ENCODE peak calls at places on chromosomes 11 and 22, in eight cellular contexts. K is H1, W is breast epithelium, N is heart right ventricle, Z is dorsolateral prefrontal cortex, M is Peyer's patch, O is right cardiac atrium, Y is aorta. V is an unnamed sample.

GRCh38 chr11:79054636-79055035 is 386.2 kb downstream of the TENM4 start:
- DNase-seq in K (no peak), W (no peak), N (no peak), Z (no peak), M (no peak), O (no peak), Y (no peak), V (no peak)

GRCh38 chr11:121023848-121024751 is at the start of gene TBCEL:
- DNase-seq in K (peak), W (peak), N (peak), Z (peak), M (peak), O (peak), Y (peak), V (peak)

GRCh38 chr22:26445577-26446275 is 16.7 kb downstream of the ASPHD2 start:
- DNase-seq in K (no peak), W (no peak), N (no peak), Z (no peak), M (no peak), O (no peak), Y (no peak), V (no peak)

GRCh38 chr11:59178401-59178800 is 6.5 kb downstream of the DTX4 start:
- DNase-seq in K (no peak), W (no peak), N (no peak), Z (no peak), M (no peak), O (no peak), Y (no peak), V (no peak)

GRCh38 chr11:35009191-35009940 is 92.9 kb downstream of the PDHX start:
- DNase-seq in K (no peak), W (no peak), N (no peak), Z (no peak), M (no peak), O (no peak), Y (no peak), V (no peak)

GRCh38 chr11:76627541-76628082 is 42.9 kb downstream of the LRRC32 start:
- DNase-seq in K (no peak), W (no peak), N (no peak), Z (peak), M (no peak), O (no peak), Y (no peak), V (no peak)

GRCh38 chr22:44337658-44338004 is 24.9 kb upstream of the SHISAL1 start:
- DNase-seq in K (no peak), W (no peak), N (peak), Z (peak), M (no peak), O (peak), Y (peak), V (no peak)

GRCh38 chr11:117713676-117714075 is 83.3 kb downstream of the DSCAML1 start:
- DNase-seq in K (no peak), W (no peak), N (no peak), Z (no peak), M (no peak), O (no peak), Y (no peak), V (no peak)

GRCh38 chr11:46659908-46660307 is 40.5 kb downstream of the ARHGAP1 start:
- DNase-seq in K (no peak), W (no peak), N (no peak), Z (no peak), M (no peak), O (peak), Y (no peak), V (no peak)

GRCh38 chr22:48973694-48974041 is 854.0 kb downstream of the BRD1 start:
- DNase-seq in K (peak), W (no peak), N (no peak), Z (no peak), M (no peak), O (no peak), Y (no peak), V (no peak)

GRCh38 chr11:109422755-109423113 is 744 bp downstream of the C11orf87 start:
- DNase-seq in K (no peak), W (no peak), N (no peak), Z (no peak), M (no peak), O (no peak), Y (no peak), V (no peak)

GRCh38 chr22:45007247-45007945 is 2.4 kb downstream of the PHF21B start:
- DNase-seq in K (peak), W (no peak), N (peak), Z (peak), M (no peak), O (peak), Y (no peak), V (no peak)

GRCh38 chr11:69259072-69259471 is 34.9 kb upstream of the MYEOV start:
- DNase-seq in K (no peak), W (no peak), N (no peak), Z (no peak), M (no peak), O (no peak), Y (no peak), V (no peak)

GRCh38 chr11:70068950-70069349 is 9.2 kb upstream of the ANO1 start:
- DNase-seq in K (peak), W (peak), N (no peak), Z (no peak), M (no peak), O (no peak), Y (no peak), V (no peak)

GRCh38 chr11:43366597-43367121 is 7.9 kb downstream of the TTC17 start:
- DNase-seq in K (no peak), W (no peak), N (no peak), Z (no peak), M (no peak), O (no peak), Y (no peak), V (no peak)

GRCh38 chr22:37306494-37306829 is 24.2 kb downstream of the CYTH4 start:
- DNase-seq in K (no peak), W (no peak), N (no peak), Z (no peak), M (no peak), O (no peak), Y (no peak), V (no peak)
- H3K27ac ChIP-seq in K (no peak), W (peak), N (peak), Z (no peak), M (peak), O (peak), Y (no peak), V (no peak)

GRCh38 chr22:23214398-23214797 is 34.1 kb downstream of the BCR start:
- DNase-seq in K (no peak), W (no peak), N (no peak), Z (peak), M (no peak), O (no peak), Y (peak), V (no peak)

GRCh38 chr22:23213031-23213555 is 32.8 kb downstream of the BCR start:
- DNase-seq in K (no peak), W (no peak), N (no peak), Z (peak), M (no peak), O (no peak), Y (peak), V (no peak)

GRCh38 chr22:23212061-23213030 is 32.0 kb downstream of the BCR start:
- DNase-seq in K (no peak), W (no peak), N (no peak), Z (peak), M (no peak), O (no peak), Y (peak), V (no peak)

GRCh38 chr22:23215294-23216204 is 35.2 kb downstream of the BCR start:
- DNase-seq in K (no peak), W (no peak), N (no peak), Z (peak), M (no peak), O (no peak), Y (peak), V (no peak)

GRCh38 chr22:23213581-23214341 is 33.5 kb downstream of the BCR start:
- DNase-seq in K (no peak), W (no peak), N (no peak), Z (no peak), M (no peak), O (no peak), Y (peak), V (no peak)
- H3K27ac ChIP-seq in K (no peak), W (no peak), N (peak), Z (no peak), M (no peak), O (no peak), Y (no peak), V (no peak)

GRCh38 chr11:26762089-26762488 is 40.2 kb upstream of the SLC5A12 start:
- DNase-seq in K (no peak), W (no peak), N (no peak), Z (no peak), M (no peak), O (no peak), Y (no peak), V (no peak)
- H3K27ac ChIP-seq in K (no peak), W (no peak), N (no peak), Z (no peak), M (no peak), O (no peak), Y (no peak), V (no peak)

GRCh38 chr22:34429314-34429713 is 509.0 kb upstream of the LARGE1 start:
- DNase-seq in K (no peak), W (no peak), N (no peak), Z (no peak), M (no peak), O (no peak), Y (no peak), V (no peak)

GRCh38 chr22:34427436-34427835 is 507.2 kb upstream of the LARGE1 start:
- DNase-seq in K (no peak), W (no peak), N (no peak), Z (no peak), M (no peak), O (no peak), Y (no peak), V (no peak)

GRCh38 chr22:34430386-34430785 is 510.1 kb upstream of the LARGE1 start:
- DNase-seq in K (no peak), W (no peak), N (no peak), Z (no peak), M (no peak), O (no peak), Y (no peak), V (no peak)

GRCh38 chr22:34427841-34428240 is 507.6 kb upstream of the LARGE1 start:
- DNase-seq in K (no peak), W (no peak), N (no peak), Z (no peak), M (no peak), O (no peak), Y (no peak), V (no peak)
- H3K27ac ChIP-seq in K (no peak), W (no peak), N (no peak), Z (no peak), M (no peak), O (no peak), Y (no peak), V (no peak)

GRCh38 chr22:29306175-29306829 is at the start of gene GAS2L1:
- DNase-seq in K (peak), W (peak), N (peak), Z (peak), M (peak), O (peak), Y (peak), V (peak)

GRCh38 chr22:29307658-29308147 is 1.3 kb downstream of the GAS2L1 start:
- DNase-seq in K (no peak), W (no peak), N (no peak), Z (no peak), M (no peak), O (no peak), Y (no peak), V (no peak)

GRCh38 chr22:29306830-29307657 is 594 bp downstream of the GAS2L1 start:
- DNase-seq in K (no peak), W (peak), N (peak), Z (peak), M (peak), O (peak), Y (peak), V (peak)

GRCh38 chr22:29308148-29308790 is 1.8 kb downstream of the GAS2L1 start:
- DNase-seq in K (peak), W (no peak), N (no peak), Z (peak), M (no peak), O (no peak), Y (peak), V (no peak)

GRCh38 chr22:29305836-29306174 is 645 bp upstream of the GAS2L1 start:
- DNase-seq in K (no peak), W (no peak), N (no peak), Z (no peak), M (no peak), O (no peak), Y (no peak), V (no peak)
- H3K27ac ChIP-seq in K (no peak), W (peak), N (peak), Z (no peak), M (no peak), O (peak), Y (no peak), V (no peak)

DNA sequence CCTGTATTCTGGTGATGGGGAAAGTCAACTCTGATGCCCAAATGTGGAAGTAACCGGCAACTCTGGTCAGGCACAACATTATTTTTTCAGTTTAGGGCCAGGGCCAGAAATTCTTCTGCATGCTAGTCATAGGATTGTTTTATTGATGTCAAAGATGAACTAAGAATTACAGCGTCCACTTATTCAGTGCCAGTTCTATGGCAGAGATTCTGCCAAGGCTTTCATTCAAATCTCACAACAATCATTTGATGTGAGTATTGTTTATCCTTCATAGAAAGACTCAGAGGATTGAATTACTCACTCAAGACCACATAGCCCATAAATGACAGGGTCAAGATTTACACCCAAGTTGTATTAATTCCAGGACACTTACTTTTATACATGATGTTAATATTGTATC is 87.7 kb downstream of the TMPRSS5 start:
- DNase-seq in K (no peak), W (peak), N (no peak), Z (no peak), M (no peak), O (no peak), Y (no peak), V (no peak)
- H3K27ac ChIP-seq in K (no peak), W (peak), N (no peak), Z (no peak), M (no peak), O (no peak), Y (peak), V (no peak)

GRCh38 chr11:114125531-114125930 is 66.0 kb downstream of the ZBTB16 start:
- DNase-seq in K (no peak), W (no peak), N (no peak), Z (no peak), M (no peak), O (no peak), Y (no peak), V (no peak)

GRCh38 chr11:114122668-114123067 is 63.2 kb downstream of the ZBTB16 start:
- DNase-seq in K (no peak), W (no peak), N (no peak), Z (no peak), M (no peak), O (no peak), Y (no peak), V (no peak)

GRCh38 chr11:114125959-114126358 is 66.4 kb downstream of the ZBTB16 start:
- DNase-seq in K (no peak), W (no peak), N (no peak), Z (no peak), M (no peak), O (no peak), Y (no peak), V (no peak)

GRCh38 chr11:114123692-114124330 is 64.3 kb downstream of the ZBTB16 start:
- DNase-seq in K (no peak), W (no peak), N (no peak), Z (no peak), M (no peak), O (no peak), Y (no peak), V (no peak)

GRCh38 chr11:114124601-114125144 is 65.2 kb downstream of the ZBTB16 start:
- DNase-seq in K (no peak), W (no peak), N (no peak), Z (no peak), M (no peak), O (no peak), Y (no peak), V (no peak)
- H3K27ac ChIP-seq in K (no peak), W (no peak), N (no peak), Z (no peak), M (no peak), O (no peak), Y (no peak), V (no peak)

GRCh38 chr11:102615077-102615893 is 9.8 kb downstream of the MMP20 start:
- DNase-seq in K (no peak), W (no peak), N (no peak), Z (no peak), M (no peak), O (no peak), Y (no peak), V (no peak)

GRCh38 chr11:102617491-102618026 is 7.6 kb downstream of the MMP20 start:
- DNase-seq in K (no peak), W (no peak), N (no peak), Z (no peak), M (no peak), O (no peak), Y (no peak), V (no peak)

GRCh38 chr11:102613455-102613854 is 11.7 kb downstream of the MMP20 start:
- DNase-seq in K (no peak), W (no peak), N (no peak), Z (no peak), M (no peak), O (no peak), Y (no peak), V (no peak)

GRCh38 chr11:102614485-102614884 is 10.6 kb downstream of the MMP20 start:
- DNase-seq in K (no peak), W (no peak), N (no peak), Z (no peak), M (no peak), O (no peak), Y (no peak), V (no peak)

DNA sequence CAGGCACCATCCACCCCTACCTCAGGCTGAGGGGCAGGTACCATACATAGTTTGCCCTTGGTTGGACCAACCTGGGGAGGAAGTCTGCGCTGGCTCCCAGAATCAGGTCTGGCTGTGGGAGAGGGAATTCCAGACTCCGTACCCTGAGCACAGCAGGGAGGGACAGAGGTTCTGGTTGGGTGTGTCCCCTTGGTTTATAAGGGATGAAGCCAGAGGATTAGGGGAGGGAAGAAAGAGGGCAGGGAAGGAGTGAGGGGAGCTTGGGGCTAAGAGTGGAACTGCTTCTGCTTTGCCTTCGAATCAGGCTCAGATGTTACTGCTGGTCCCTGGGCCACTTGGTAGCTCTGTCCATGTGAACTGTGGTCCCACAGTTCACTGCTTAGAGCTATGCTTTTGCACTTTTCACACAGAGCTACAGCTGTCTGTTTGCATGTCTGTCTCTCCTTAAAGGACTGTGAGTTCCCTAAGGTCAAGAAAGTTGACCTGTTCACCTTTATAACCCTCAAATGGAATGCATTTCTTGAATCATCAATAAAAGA is 9.2 kb downstream of the MMP20 start:
- DNase-seq in K (no peak), W (no peak), N (no peak), Z (no peak), M (no peak), O (no peak), Y (no peak), V (no peak)
- H3K27ac ChIP-seq in K (no peak), W (no peak), N (no peak), Z (no peak), M (no peak), O (no peak), Y (no peak), V (no peak)

GRCh38 chr11:65591939-65592814 is 3.4 kb downstream of the KCNK7 start:
- DNase-seq in K (no peak), W (no peak), N (no peak), Z (no peak), M (no peak), O (peak), Y (peak), V (no peak)
- H3K27ac ChIP-seq in K (no peak), W (no peak), N (peak), Z (no peak), M (no peak), O (peak), Y (no peak), V (no peak)

GRCh38 chr11:27386176-27386575 is 23.2 kb upstream of the CCDC34 start:
- DNase-seq in K (no peak), W (no peak), N (no peak), Z (no peak), M (no peak), O (no peak), Y (no peak), V (no peak)
- H3K27ac ChIP-seq in K (no peak), W (no peak), N (no peak), Z (no peak), M (no peak), O (no peak), Y (no peak), V (no peak)